ENCODE peak calls at places on chromosomes 12 and 14, in five cellular contexts. One of them, this sample, is unnamed.

GRCh38 chr14:50501642-50502041 is 30.7 kb downstream of the MAP4K5 start:
- DNase-seq in GM23248: peak
- DNase-seq in psoas muscle: no peak
- DNase-seq in CD8-positive, alpha-beta T cell: no peak
- DNase-seq in upper lobe of right lung: no peak
- DNase-seq in this sample: no peak

GRCh38 chr12:70919597-70920035 is 922 bp downstream of the PTPRR start:
- DNase-seq in GM23248: peak
- DNase-seq in psoas muscle: no peak
- DNase-seq in CD8-positive, alpha-beta T cell: no peak
- DNase-seq in upper lobe of right lung: no peak
- DNase-seq in this sample: no peak

GRCh38 chr12:90842477-90842876 is 112.5 kb downstream of the CCER1 start:
- DNase-seq in GM23248: no peak
- DNase-seq in psoas muscle: no peak
- DNase-seq in CD8-positive, alpha-beta T cell: no peak
- DNase-seq in upper lobe of right lung: no peak
- DNase-seq in this sample: no peak

GRCh38 chr14:58280954-58281787 is 17.2 kb upstream of the ARID4A start:
- DNase-seq in GM23248: peak
- DNase-seq in psoas muscle: no peak
- DNase-seq in CD8-positive, alpha-beta T cell: peak
- DNase-seq in upper lobe of right lung: no peak
- DNase-seq in this sample: peak

GRCh38 chr14:50795127-50795526 is 35.8 kb downstream of the NIN start:
- DNase-seq in GM23248: no peak
- DNase-seq in psoas muscle: no peak
- DNase-seq in CD8-positive, alpha-beta T cell: no peak
- DNase-seq in upper lobe of right lung: no peak
- DNase-seq in this sample: no peak

GRCh38 chr14:32078030-32078793 is 1.1 kb downstream of the ARHGAP5 start:
- DNase-seq in GM23248: peak
- DNase-seq in psoas muscle: peak
- DNase-seq in CD8-positive, alpha-beta T cell: peak
- DNase-seq in upper lobe of right lung: peak
- DNase-seq in this sample: no peak

GRCh38 chr14:69346710-69347109 is 51.4 kb downstream of the ERH start:
- DNase-seq in GM23248: peak
- DNase-seq in psoas muscle: peak
- DNase-seq in CD8-positive, alpha-beta T cell: no peak
- DNase-seq in upper lobe of right lung: no peak
- DNase-seq in this sample: no peak

GRCh38 chr14:61338457-61338856 is 17.1 kb downstream of the PRKCH start:
- DNase-seq in GM23248: no peak
- DNase-seq in psoas muscle: no peak
- DNase-seq in CD8-positive, alpha-beta T cell: no peak
- DNase-seq in upper lobe of right lung: no peak
- DNase-seq in this sample: no peak

DNA sequence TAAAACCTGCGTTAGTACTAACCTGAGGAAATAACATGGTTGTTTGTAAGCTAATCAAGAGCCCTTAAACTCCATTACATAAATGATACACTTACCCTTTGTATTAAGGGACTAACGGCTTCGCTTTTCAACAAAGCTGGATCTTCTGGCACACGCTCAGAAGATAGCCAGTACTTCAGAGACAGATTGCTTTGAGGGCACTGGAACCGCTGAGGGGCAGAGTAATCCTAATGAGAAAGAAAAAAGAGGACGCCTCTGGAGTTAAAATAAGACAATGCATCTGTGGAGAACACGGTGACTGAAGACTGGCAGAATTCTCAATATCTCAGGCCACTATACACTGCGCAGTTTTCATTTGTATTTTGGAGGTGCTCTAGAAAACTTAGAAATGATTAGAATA is 1.5 kb upstream of the KTN1 start:
- DNase-seq in GM23248: peak
- DNase-seq in psoas muscle: no peak
- DNase-seq in CD8-positive, alpha-beta T cell: no peak
- DNase-seq in upper lobe of right lung: no peak
- DNase-seq in this sample: no peak
- H3K27ac ChIP-seq in GM23248: peak
- H3K27ac ChIP-seq in psoas muscle: peak
- H3K27ac ChIP-seq in CD8-positive, alpha-beta T cell: no peak
- H3K27ac ChIP-seq in upper lobe of right lung: no peak
- H3K27ac ChIP-seq in this sample: no peak

GRCh38 chr12:122293081-122293480 is 26.8 kb upstream of the VPS33A start:
- DNase-seq in GM23248: no peak
- DNase-seq in psoas muscle: no peak
- DNase-seq in CD8-positive, alpha-beta T cell: no peak
- DNase-seq in upper lobe of right lung: no peak
- DNase-seq in this sample: no peak

GRCh38 chr12:122295877-122296276 is 29.6 kb upstream of the VPS33A start:
- DNase-seq in GM23248: no peak
- DNase-seq in psoas muscle: no peak
- DNase-seq in CD8-positive, alpha-beta T cell: no peak
- DNase-seq in upper lobe of right lung: no peak
- DNase-seq in this sample: no peak

DNA sequence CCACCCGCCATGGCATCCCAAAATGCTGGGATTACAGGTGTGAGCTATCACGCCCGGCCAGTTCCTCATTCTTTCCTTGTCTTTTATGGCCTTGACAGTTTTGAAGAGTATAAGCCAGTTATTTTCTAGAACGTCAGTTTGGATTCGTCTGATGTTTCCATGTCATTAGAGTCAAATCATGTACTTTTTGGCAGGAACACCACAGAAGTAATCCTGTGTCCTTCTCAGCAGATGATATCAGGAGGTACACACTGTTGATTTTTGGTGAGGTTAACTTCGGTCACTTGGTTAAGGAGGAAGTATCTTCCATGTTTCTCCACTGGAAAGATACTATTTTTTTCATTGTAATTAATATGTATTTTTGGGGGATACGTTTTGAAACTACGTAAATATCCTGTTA is 25.1 kb upstream of the VPS33A start:
- DNase-seq in GM23248: no peak
- DNase-seq in psoas muscle: no peak
- DNase-seq in CD8-positive, alpha-beta T cell: no peak
- DNase-seq in upper lobe of right lung: no peak
- DNase-seq in this sample: no peak
- H3K27ac ChIP-seq in GM23248: no peak
- H3K27ac ChIP-seq in psoas muscle: no peak
- H3K27ac ChIP-seq in CD8-positive, alpha-beta T cell: no peak
- H3K27ac ChIP-seq in upper lobe of right lung: no peak
- H3K27ac ChIP-seq in this sample: no peak

GRCh38 chr12:6084261-6084968 is 40.1 kb downstream of the VWF start:
- DNase-seq in GM23248: peak
- DNase-seq in psoas muscle: peak
- DNase-seq in CD8-positive, alpha-beta T cell: no peak
- DNase-seq in upper lobe of right lung: no peak
- DNase-seq in this sample: no peak
- H3K27ac ChIP-seq in GM23248: peak
- H3K27ac ChIP-seq in psoas muscle: no peak
- H3K27ac ChIP-seq in CD8-positive, alpha-beta T cell: no peak
- H3K27ac ChIP-seq in upper lobe of right lung: no peak
- H3K27ac ChIP-seq in this sample: no peak

DNA sequence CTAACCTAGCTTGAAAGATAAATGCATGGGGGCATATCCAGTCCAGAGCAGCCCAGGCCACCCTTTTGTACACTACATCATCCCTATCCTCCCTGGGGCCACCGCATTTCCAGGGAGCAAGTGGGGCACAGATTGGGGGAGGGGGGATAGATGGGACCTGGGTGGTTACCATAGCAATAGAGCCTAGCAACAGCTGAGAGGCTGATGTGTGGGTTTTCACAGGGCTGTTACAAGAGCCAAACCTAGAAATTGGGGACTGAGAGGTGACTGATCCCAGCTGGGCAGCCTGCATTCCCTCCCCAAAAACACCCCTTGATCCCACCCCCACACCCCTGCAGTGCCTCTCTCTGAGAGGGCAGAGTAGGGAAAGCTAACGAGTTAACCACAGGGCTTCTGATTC is 3.7 kb upstream of the ZNF384 start:
- DNase-seq in GM23248: no peak
- DNase-seq in psoas muscle: no peak
- DNase-seq in CD8-positive, alpha-beta T cell: no peak
- DNase-seq in upper lobe of right lung: no peak
- DNase-seq in this sample: no peak
- H3K27ac ChIP-seq in GM23248: no peak
- H3K27ac ChIP-seq in psoas muscle: no peak
- H3K27ac ChIP-seq in CD8-positive, alpha-beta T cell: no peak
- H3K27ac ChIP-seq in upper lobe of right lung: no peak
- H3K27ac ChIP-seq in this sample: no peak

GRCh38 chr14:54882521-54882920 is 20.1 kb downstream of the GCH1 start:
- DNase-seq in GM23248: no peak
- DNase-seq in psoas muscle: no peak
- DNase-seq in CD8-positive, alpha-beta T cell: no peak
- DNase-seq in upper lobe of right lung: no peak
- DNase-seq in this sample: no peak

GRCh38 chr14:54881235-54881760 is 21.3 kb downstream of the GCH1 start:
- DNase-seq in GM23248: peak
- DNase-seq in psoas muscle: no peak
- DNase-seq in CD8-positive, alpha-beta T cell: peak
- DNase-seq in upper lobe of right lung: no peak
- DNase-seq in this sample: no peak

GRCh38 chr14:54877015-54877702 is 25.5 kb downstream of the GCH1 start:
- DNase-seq in GM23248: no peak
- DNase-seq in psoas muscle: no peak
- DNase-seq in CD8-positive, alpha-beta T cell: no peak
- DNase-seq in upper lobe of right lung: no peak
- DNase-seq in this sample: no peak

GRCh38 chr14:54877703-54878021 is 25.0 kb downstream of the GCH1 start:
- DNase-seq in GM23248: no peak
- DNase-seq in psoas muscle: no peak
- DNase-seq in CD8-positive, alpha-beta T cell: no peak
- DNase-seq in upper lobe of right lung: no peak
- DNase-seq in this sample: no peak

DNA sequence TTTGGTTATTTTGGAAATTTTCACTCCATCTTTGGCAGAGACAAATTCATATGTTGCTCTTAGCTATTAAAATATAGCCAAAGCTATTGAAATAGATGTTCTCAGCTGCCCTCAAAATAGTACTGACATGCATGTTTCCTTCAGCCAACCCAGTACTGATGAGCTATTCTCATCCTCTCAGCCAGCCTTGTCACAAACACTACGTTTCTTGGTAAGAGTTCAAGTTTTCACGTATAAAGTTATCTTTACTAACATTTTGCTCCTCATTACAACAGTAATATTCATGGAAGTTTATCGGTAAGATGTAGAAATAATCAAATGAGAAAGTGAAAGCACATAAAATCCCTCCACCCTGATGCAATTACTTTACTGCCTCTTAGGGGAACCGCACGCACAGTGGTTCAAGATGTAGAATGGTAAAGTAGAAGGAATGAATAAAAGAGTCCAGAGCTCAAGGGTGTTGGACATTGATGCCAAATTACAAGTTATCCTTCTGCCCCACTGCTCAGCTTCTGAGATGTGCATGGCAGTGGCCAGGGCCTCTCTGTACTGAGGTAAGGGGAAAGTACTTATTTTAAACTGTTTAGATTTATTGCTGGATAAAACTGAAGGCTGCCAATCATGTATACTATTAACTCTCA is 20.7 kb downstream of the GCH1 start:
- DNase-seq in GM23248: peak
- DNase-seq in psoas muscle: no peak
- DNase-seq in CD8-positive, alpha-beta T cell: no peak
- DNase-seq in upper lobe of right lung: no peak
- DNase-seq in this sample: no peak
- H3K27ac ChIP-seq in GM23248: peak
- H3K27ac ChIP-seq in psoas muscle: peak
- H3K27ac ChIP-seq in CD8-positive, alpha-beta T cell: peak
- H3K27ac ChIP-seq in upper lobe of right lung: peak
- H3K27ac ChIP-seq in this sample: peak

DNA sequence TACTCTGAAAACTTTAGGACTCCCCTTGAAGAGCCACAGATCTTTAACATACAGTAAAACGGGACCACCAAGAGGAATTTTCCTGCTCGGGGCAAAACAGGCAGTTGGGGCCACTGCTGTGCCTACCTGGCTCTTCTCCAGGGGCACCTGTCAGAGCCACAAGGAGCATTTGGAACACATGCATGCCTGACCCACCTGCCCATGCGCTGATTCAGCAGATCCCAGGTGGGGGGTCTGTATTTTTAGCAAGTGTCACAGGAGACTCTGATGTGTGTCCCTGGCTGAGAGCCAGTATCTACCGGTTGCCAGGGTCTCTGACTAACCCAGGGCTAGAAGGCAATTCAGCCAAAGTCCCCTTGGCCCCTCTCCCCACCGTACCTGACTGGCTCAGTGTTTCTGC is 6.5 kb downstream of the CTDSP2 start:
- DNase-seq in GM23248: no peak
- DNase-seq in psoas muscle: peak
- DNase-seq in CD8-positive, alpha-beta T cell: no peak
- DNase-seq in upper lobe of right lung: no peak
- DNase-seq in this sample: no peak
- H3K27ac ChIP-seq in GM23248: no peak
- H3K27ac ChIP-seq in psoas muscle: peak
- H3K27ac ChIP-seq in CD8-positive, alpha-beta T cell: no peak
- H3K27ac ChIP-seq in upper lobe of right lung: peak
- H3K27ac ChIP-seq in this sample: no peak

DNA sequence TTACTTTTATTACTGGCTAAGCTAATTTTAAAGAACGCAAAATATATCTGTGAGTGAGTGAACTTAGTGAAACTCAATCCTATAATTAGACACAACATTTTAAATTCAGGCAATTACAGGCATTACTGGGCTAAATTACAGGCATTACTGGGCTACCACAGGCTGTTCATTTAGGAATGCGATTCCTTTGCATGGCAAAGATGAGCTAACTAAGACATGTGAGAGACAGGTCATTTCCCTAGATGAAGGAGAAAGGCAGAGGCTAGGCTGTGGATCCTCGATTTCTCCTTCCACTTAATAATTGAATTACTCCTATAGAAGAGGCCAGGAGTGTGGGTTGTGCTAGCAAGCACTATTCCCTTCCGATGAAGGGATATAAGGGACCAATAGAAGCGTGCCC is 429.4 kb upstream of the LMO3 start:
- DNase-seq in GM23248: no peak
- DNase-seq in psoas muscle: no peak
- DNase-seq in CD8-positive, alpha-beta T cell: no peak
- DNase-seq in upper lobe of right lung: no peak
- DNase-seq in this sample: no peak
- H3K27ac ChIP-seq in GM23248: no peak
- H3K27ac ChIP-seq in psoas muscle: no peak
- H3K27ac ChIP-seq in CD8-positive, alpha-beta T cell: no peak
- H3K27ac ChIP-seq in upper lobe of right lung: no peak
- H3K27ac ChIP-seq in this sample: no peak

DNA sequence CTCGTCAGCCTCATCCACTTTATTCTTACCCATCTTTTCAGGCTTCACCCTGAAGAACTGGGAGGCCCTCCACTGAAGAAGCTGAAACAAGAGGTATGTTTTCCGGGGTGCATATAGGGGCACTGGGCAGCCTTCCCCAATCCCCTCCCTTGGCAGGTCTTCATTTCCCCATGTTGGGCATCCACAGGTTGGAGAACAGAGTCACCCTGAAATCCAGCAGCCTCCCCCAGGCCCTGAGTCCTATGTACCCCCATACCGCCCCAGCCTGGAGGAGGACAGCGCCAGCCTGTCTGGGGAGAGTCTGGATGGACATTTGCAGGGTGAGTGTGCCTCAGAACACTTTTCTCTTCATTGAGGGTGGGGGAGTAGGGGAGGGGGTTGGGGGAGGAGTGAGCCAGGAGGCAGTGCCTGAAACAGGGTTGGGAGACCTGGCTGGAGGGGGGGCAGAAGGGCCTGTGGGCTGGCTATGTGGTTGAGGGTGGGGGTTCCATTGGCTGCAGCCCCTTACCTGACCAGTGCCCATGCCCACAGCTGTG is 4.0 kb downstream of the NAB2 start:
- DNase-seq in GM23248: no peak
- DNase-seq in psoas muscle: no peak
- DNase-seq in CD8-positive, alpha-beta T cell: no peak
- DNase-seq in upper lobe of right lung: peak
- DNase-seq in this sample: no peak
- H3K27ac ChIP-seq in GM23248: peak
- H3K27ac ChIP-seq in psoas muscle: no peak
- H3K27ac ChIP-seq in CD8-positive, alpha-beta T cell: peak
- H3K27ac ChIP-seq in upper lobe of right lung: peak
- H3K27ac ChIP-seq in this sample: peak